ENCODE peak calls at places on chromosomes 11 and 22, in four cellular contexts. V, F, K and M are unnamed samples.

GRCh38 chr22:17781319-17782031 is 7.2 kb upstream of the BID start:
- DNase-seq in K (peak), F (peak), V (no peak), M (peak)

GRCh38 chr11:111700186-111700585 is 66.0 kb downstream of the PPP2R1B start:
- DNase-seq in K (no peak), V (no peak), F (no peak), M (no peak)

GRCh38 chr22:25032066-25032465 is 79.5 kb downstream of the KIAA1671 start:
- DNase-seq in F (no peak), K (no peak), V (no peak), M (no peak)

GRCh38 chr11:107707807-107708206 is 4.0 kb downstream of the SLN start:
- DNase-seq in K (no peak), V (no peak), F (no peak), M (no peak)

GRCh38 chr11:37786214-37786755 is 1188.2 kb upstream of the RAG2 start:
- DNase-seq in V (no peak), F (no peak), K (no peak), M (no peak)

GRCh38 chr11:2539761-2540520 is 95.1 kb downstream of the KCNQ1 start:
- DNase-seq in K (no peak), F (no peak), V (peak), M (no peak)

GRCh38 chr11:134564472-134565200 is 152.6 kb upstream of the B3GAT1 start:
- DNase-seq in F (no peak), V (no peak), K (no peak), M (no peak)

GRCh38 chr11:12744831-12745502 is 70.7 kb downstream of the TEAD1 start:
- DNase-seq in V (peak), K (no peak), F (no peak), M (no peak)

GRCh38 chr22:39240841-39241631 is 3.7 kb downstream of the PDGFB start:
- DNase-seq in F (peak), K (peak), V (peak), M (no peak)

GRCh38 chr11:100687630-100688395 is 725 bp downstream of the ARHGAP42 start:
- DNase-seq in F (no peak), V (peak), K (peak), M (no peak)

GRCh38 chr11:95524328-95525036 is 265.1 kb downstream of the FAM76B start:
- DNase-seq in F (no peak), K (no peak), V (no peak), M (no peak)

GRCh38 chr22:23419151-23419550 is 160.9 kb downstream of the IGLL1 start:
- DNase-seq in F (no peak), V (no peak), K (no peak), M (no peak)

GRCh38 chr11:60947666-60948065 is 4.3 kb downstream of the SLC15A3 start:
- DNase-seq in K (no peak), F (no peak), V (no peak), M (no peak)

GRCh38 chr11:93740802-93741093 is 547 bp downstream of the TAF1D start:
- DNase-seq in F (peak), K (peak), V (peak), M (peak)

GRCh38 chr11:74559934-74560309 is 32.5 kb upstream of the POLD3 start:
- DNase-seq in F (no peak), K (no peak), V (no peak), M (no peak)

GRCh38 chr22:39997939-39998726 is 3.4 kb downstream of the FAM83F start:
- DNase-seq in V (peak), K (peak), F (no peak), M (no peak)

GRCh38 chr22:46674906-46675305 is 54.7 kb downstream of the GRAMD4 start:
- DNase-seq in F (no peak), K (no peak), V (no peak), M (no peak)

GRCh38 chr11:44711772-44712608 is 14.8 kb upstream of the TSPAN18 start:
- DNase-seq in K (no peak), V (no peak), F (no peak), M (no peak)

GRCh38 chr11:36376315-36376887 is 80.3 kb downstream of the PRR5L start:
- DNase-seq in K (no peak), V (peak), F (no peak), M (no peak)

GRCh38 chr11:17792161-17792560 is 57.6 kb downstream of the KCNC1 start:
- DNase-seq in V (no peak), F (no peak), K (no peak), M (no peak)

GRCh38 chr11:101456812-101457211 is 127.0 kb downstream of the TRPC6 start:
- DNase-seq in V (no peak), K (no peak), F (no peak), M (no peak)

GRCh38 chr11:32118025-32118974 is 27.4 kb downstream of the RCN1 start:
- DNase-seq in V (no peak), K (peak), F (no peak), M (no peak)

GRCh38 chr11:19735512-19735911 is 22.9 kb downstream of the NAV2 start:
- DNase-seq in V (no peak), F (no peak), K (no peak), M (no peak)

GRCh38 chr11:48093323-48093722 is 113.0 kb downstream of the PTPRJ start:
- DNase-seq in V (no peak), K (no peak), F (no peak), M (no peak)

GRCh38 chr11:7635137-7635536 is 38.2 kb downstream of the CYB5R2 start:
- DNase-seq in F (no peak), V (peak), K (no peak), M (no peak)

GRCh38 chr11:11268706-11269105 is 84.3 kb downstream of the CSNK2A3 start:
- DNase-seq in K (no peak), V (no peak), F (no peak), M (no peak)

GRCh38 chr11:45657496-45658260 is 7.7 kb downstream of the CHST1 start:
- DNase-seq in V (no peak), F (no peak), K (no peak), M (no peak)